ENCODE peak calls at places on chromosomes 5 and 9, in five cellular contexts. One of them, this sample, is unnamed.

GRCh38 chr9:69976165-69976564 is 67.5 kb upstream of the MAMDC2 start:
- DNase-seq in mesenchymal stem cell: peak
- DNase-seq in pancreas: no peak
- DNase-seq in right atrium auricular region: no peak
- DNase-seq in left ventricle myocardium inferior: no peak
- DNase-seq in this sample: peak

GRCh38 chr9:131468031-131468430 is 34.7 kb upstream of the POMT1 start:
- DNase-seq in mesenchymal stem cell: no peak
- DNase-seq in pancreas: no peak
- DNase-seq in right atrium auricular region: no peak
- DNase-seq in left ventricle myocardium inferior: no peak
- DNase-seq in this sample: no peak

GRCh38 chr9:96859461-96860198 is 5.3 kb upstream of the ZNF782 start:
- DNase-seq in mesenchymal stem cell: peak
- DNase-seq in pancreas: no peak
- DNase-seq in right atrium auricular region: no peak
- DNase-seq in left ventricle myocardium inferior: no peak
- DNase-seq in this sample: peak

GRCh38 chr5:95951916-95952315 is 9.7 kb downstream of the ELL2 start:
- DNase-seq in mesenchymal stem cell: no peak
- DNase-seq in pancreas: no peak
- DNase-seq in right atrium auricular region: no peak
- DNase-seq in left ventricle myocardium inferior: no peak
- DNase-seq in this sample: no peak

GRCh38 chr5:41871866-41872265 is 1.6 kb upstream of the OXCT1 start:
- DNase-seq in mesenchymal stem cell: no peak
- DNase-seq in pancreas: peak
- DNase-seq in right atrium auricular region: no peak
- DNase-seq in left ventricle myocardium inferior: no peak
- DNase-seq in this sample: peak

GRCh38 chr5:137176126-137176525 is 323.0 kb downstream of the SPOCK1 start:
- DNase-seq in mesenchymal stem cell: no peak
- DNase-seq in pancreas: no peak
- DNase-seq in right atrium auricular region: no peak
- DNase-seq in left ventricle myocardium inferior: no peak
- DNase-seq in this sample: no peak

GRCh38 chr5:92678576-92679105 is 902.4 kb downstream of the NR2F1-AS1 start:
- DNase-seq in mesenchymal stem cell: peak
- DNase-seq in pancreas: no peak
- DNase-seq in right atrium auricular region: no peak
- DNase-seq in left ventricle myocardium inferior: no peak
- DNase-seq in this sample: no peak

GRCh38 chr9:87686520-87687090 is 39.3 kb upstream of the CTSL start:
- DNase-seq in mesenchymal stem cell: no peak
- DNase-seq in pancreas: no peak
- DNase-seq in right atrium auricular region: no peak
- DNase-seq in left ventricle myocardium inferior: no peak
- DNase-seq in this sample: no peak

GRCh38 chr9:125995006-125995405 is 247.8 kb downstream of the PBX3 start:
- DNase-seq in mesenchymal stem cell: no peak
- DNase-seq in pancreas: no peak
- DNase-seq in right atrium auricular region: no peak
- DNase-seq in left ventricle myocardium inferior: no peak
- DNase-seq in this sample: no peak

GRCh38 chr9:93586290-93587057 is 10.1 kb downstream of the PHF2 start:
- DNase-seq in mesenchymal stem cell: no peak
- DNase-seq in pancreas: no peak
- DNase-seq in right atrium auricular region: peak
- DNase-seq in left ventricle myocardium inferior: peak
- DNase-seq in this sample: no peak

GRCh38 chr5:61569353-61569752 is 237.3 kb downstream of the ZSWIM6 start:
- DNase-seq in mesenchymal stem cell: no peak
- DNase-seq in pancreas: no peak
- DNase-seq in right atrium auricular region: no peak
- DNase-seq in left ventricle myocardium inferior: peak
- DNase-seq in this sample: no peak

GRCh38 chr5:180296778-180297177 is 4.9 kb upstream of the MAPK9 start:
- DNase-seq in mesenchymal stem cell: peak
- DNase-seq in pancreas: no peak
- DNase-seq in right atrium auricular region: no peak
- DNase-seq in left ventricle myocardium inferior: no peak
- DNase-seq in this sample: peak

GRCh38 chr9:746661-747434 is 94.6 kb upstream of the DMRT1 start:
- DNase-seq in mesenchymal stem cell: no peak
- DNase-seq in pancreas: no peak
- DNase-seq in right atrium auricular region: peak
- DNase-seq in left ventricle myocardium inferior: no peak
- DNase-seq in this sample: no peak

GRCh38 chr9:134396258-134396742 is 70.0 kb downstream of the RXRA start:
- DNase-seq in mesenchymal stem cell: no peak
- DNase-seq in pancreas: no peak
- DNase-seq in right atrium auricular region: no peak
- DNase-seq in left ventricle myocardium inferior: no peak
- DNase-seq in this sample: no peak

GRCh38 chr5:58149345-58149744 is 310.5 kb downstream of the PLK2 start:
- DNase-seq in mesenchymal stem cell: no peak
- DNase-seq in pancreas: no peak
- DNase-seq in right atrium auricular region: no peak
- DNase-seq in left ventricle myocardium inferior: no peak
- DNase-seq in this sample: no peak

GRCh38 chr9:135947582-135947981 is 13.6 kb downstream of the UBAC1 start:
- DNase-seq in mesenchymal stem cell: no peak
- DNase-seq in pancreas: no peak
- DNase-seq in right atrium auricular region: no peak
- DNase-seq in left ventricle myocardium inferior: no peak
- DNase-seq in this sample: no peak

GRCh38 chr9:99003308-99003707 is 59.6 kb downstream of the COL15A1 start:
- DNase-seq in mesenchymal stem cell: no peak
- DNase-seq in pancreas: no peak
- DNase-seq in right atrium auricular region: peak
- DNase-seq in left ventricle myocardium inferior: no peak
- DNase-seq in this sample: no peak

GRCh38 chr9:30575218-30575617 is 1809.2 kb upstream of the ACO1 start:
- DNase-seq in mesenchymal stem cell: no peak
- DNase-seq in pancreas: no peak
- DNase-seq in right atrium auricular region: no peak
- DNase-seq in left ventricle myocardium inferior: no peak
- DNase-seq in this sample: no peak

GRCh38 chr5:95731571-95732554 is 727 bp downstream of the RHOBTB3 start:
- DNase-seq in mesenchymal stem cell: peak
- DNase-seq in pancreas: peak
- DNase-seq in right atrium auricular region: no peak
- DNase-seq in left ventricle myocardium inferior: peak
- DNase-seq in this sample: peak

GRCh38 chr9:135490166-135490870 is 10.2 kb upstream of the MRPS2 start:
- DNase-seq in mesenchymal stem cell: no peak
- DNase-seq in pancreas: no peak
- DNase-seq in right atrium auricular region: no peak
- DNase-seq in left ventricle myocardium inferior: no peak
- DNase-seq in this sample: no peak

GRCh38 chr9:77440057-77440456 is 208.1 kb downstream of the GNA14 start:
- DNase-seq in mesenchymal stem cell: no peak
- DNase-seq in pancreas: peak
- DNase-seq in right atrium auricular region: no peak
- DNase-seq in left ventricle myocardium inferior: no peak
- DNase-seq in this sample: peak

GRCh38 chr9:125971895-125972729 is 224.9 kb downstream of the PBX3 start:
- DNase-seq in mesenchymal stem cell: no peak
- DNase-seq in pancreas: no peak
- DNase-seq in right atrium auricular region: peak
- DNase-seq in left ventricle myocardium inferior: no peak
- DNase-seq in this sample: no peak

GRCh38 chr9:83062011-83062652 is 810 bp downstream of the RASEF start:
- DNase-seq in mesenchymal stem cell: peak
- DNase-seq in pancreas: peak
- DNase-seq in right atrium auricular region: no peak
- DNase-seq in left ventricle myocardium inferior: peak
- DNase-seq in this sample: peak

GRCh38 chr9:120917989-120918630 is 8.5 kb downstream of the TRAF1 start:
- DNase-seq in mesenchymal stem cell: no peak
- DNase-seq in pancreas: no peak
- DNase-seq in right atrium auricular region: no peak
- DNase-seq in left ventricle myocardium inferior: peak
- DNase-seq in this sample: no peak

GRCh38 chr5:134430001-134430569 is 18.4 kb upstream of the CDKN2AIPNL start:
- DNase-seq in mesenchymal stem cell: no peak
- DNase-seq in pancreas: no peak
- DNase-seq in right atrium auricular region: no peak
- DNase-seq in left ventricle myocardium inferior: no peak
- DNase-seq in this sample: no peak

GRCh38 chr9:94908583-94909249 is 182.2 kb downstream of the AOPEP start:
- DNase-seq in mesenchymal stem cell: no peak
- DNase-seq in pancreas: no peak
- DNase-seq in right atrium auricular region: peak
- DNase-seq in left ventricle myocardium inferior: no peak
- DNase-seq in this sample: no peak

GRCh38 chr5:107801061-107801460 is 130.3 kb upstream of the EFNA5 start:
- DNase-seq in mesenchymal stem cell: no peak
- DNase-seq in pancreas: no peak
- DNase-seq in right atrium auricular region: no peak
- DNase-seq in left ventricle myocardium inferior: no peak
- DNase-seq in this sample: no peak

GRCh38 chr9:124309665-124310064 is 51.9 kb downstream of the NEK6 start:
- DNase-seq in mesenchymal stem cell: peak
- DNase-seq in pancreas: no peak
- DNase-seq in right atrium auricular region: no peak
- DNase-seq in left ventricle myocardium inferior: no peak
- DNase-seq in this sample: peak

GRCh38 chr5:168578006-168578405 is 1.2 kb downstream of the PANK3 start:
- DNase-seq in mesenchymal stem cell: peak
- DNase-seq in pancreas: no peak
- DNase-seq in right atrium auricular region: no peak
- DNase-seq in left ventricle myocardium inferior: no peak
- DNase-seq in this sample: peak

GRCh38 chr9:38390442-38390841 is 2.1 kb upstream of the ALDH1B1 start:
- DNase-seq in mesenchymal stem cell: no peak
- DNase-seq in pancreas: no peak
- DNase-seq in right atrium auricular region: no peak
- DNase-seq in left ventricle myocardium inferior: no peak
- DNase-seq in this sample: no peak

GRCh38 chr5:115209279-115209678 is 39.6 kb upstream of the TRIM36 start:
- DNase-seq in mesenchymal stem cell: peak
- DNase-seq in pancreas: peak
- DNase-seq in right atrium auricular region: no peak
- DNase-seq in left ventricle myocardium inferior: no peak
- DNase-seq in this sample: peak

GRCh38 chr5:73437126-73438047 is 11.2 kb downstream of the FOXD1 start:
- DNase-seq in mesenchymal stem cell: peak
- DNase-seq in pancreas: no peak
- DNase-seq in right atrium auricular region: no peak
- DNase-seq in left ventricle myocardium inferior: no peak
- DNase-seq in this sample: peak
- H3K4me3 ChIP-seq in mesenchymal stem cell: peak
- H3K4me3 ChIP-seq in pancreas: peak
- H3K4me3 ChIP-seq in right atrium auricular region: no peak
- H3K4me3 ChIP-seq in left ventricle myocardium inferior: peak
- H3K4me3 ChIP-seq in this sample: peak

GRCh38 chr9:137438591-137439157 is 2.5 kb downstream of the ENTPD8 start:
- DNase-seq in mesenchymal stem cell: no peak
- DNase-seq in pancreas: no peak
- DNase-seq in right atrium auricular region: no peak
- DNase-seq in left ventricle myocardium inferior: no peak
- DNase-seq in this sample: no peak

GRCh38 chr9:137439158-137439714 is 1.9 kb downstream of the ENTPD8 start:
- DNase-seq in mesenchymal stem cell: no peak
- DNase-seq in pancreas: no peak
- DNase-seq in right atrium auricular region: no peak
- DNase-seq in left ventricle myocardium inferior: no peak
- DNase-seq in this sample: no peak

GRCh38 chr9:137441289-137441934 is at the start of gene ENTPD8:
- DNase-seq in mesenchymal stem cell: no peak
- DNase-seq in pancreas: peak
- DNase-seq in right atrium auricular region: no peak
- DNase-seq in left ventricle myocardium inferior: no peak
- DNase-seq in this sample: no peak

GRCh38 chr9:137444106-137444790 is 3.1 kb upstream of the ENTPD8 start:
- DNase-seq in mesenchymal stem cell: no peak
- DNase-seq in pancreas: no peak
- DNase-seq in right atrium auricular region: no peak
- DNase-seq in left ventricle myocardium inferior: no peak
- DNase-seq in this sample: no peak

GRCh38 chr9:137441935-137442321 is 771 bp upstream of the ENTPD8 start:
- DNase-seq in mesenchymal stem cell: no peak
- DNase-seq in pancreas: no peak
- DNase-seq in right atrium auricular region: no peak
- DNase-seq in left ventricle myocardium inferior: no peak
- DNase-seq in this sample: no peak
- H3K4me3 ChIP-seq in mesenchymal stem cell: no peak
- H3K4me3 ChIP-seq in pancreas: peak
- H3K4me3 ChIP-seq in right atrium auricular region: no peak
- H3K4me3 ChIP-seq in left ventricle myocardium inferior: peak
- H3K4me3 ChIP-seq in this sample: no peak

GRCh38 chr5:127293373-127293772 is 2.8 kb downstream of the MEGF10 start:
- DNase-seq in mesenchymal stem cell: no peak
- DNase-seq in pancreas: no peak
- DNase-seq in right atrium auricular region: no peak
- DNase-seq in left ventricle myocardium inferior: no peak
- DNase-seq in this sample: no peak

GRCh38 chr5:127290019-127290945 is at the start of gene MEGF10:
- DNase-seq in mesenchymal stem cell: peak
- DNase-seq in pancreas: peak
- DNase-seq in right atrium auricular region: no peak
- DNase-seq in left ventricle myocardium inferior: no peak
- DNase-seq in this sample: peak

GRCh38 chr5:127292030-127292735 is 1.6 kb downstream of the MEGF10 start:
- DNase-seq in mesenchymal stem cell: no peak
- DNase-seq in pancreas: no peak
- DNase-seq in right atrium auricular region: no peak
- DNase-seq in left ventricle myocardium inferior: no peak
- DNase-seq in this sample: no peak

GRCh38 chr5:127288676-127289075 is 1.9 kb upstream of the MEGF10 start:
- DNase-seq in mesenchymal stem cell: no peak
- DNase-seq in pancreas: no peak
- DNase-seq in right atrium auricular region: no peak
- DNase-seq in left ventricle myocardium inferior: no peak
- DNase-seq in this sample: no peak

GRCh38 chr5:127290946-127291763 is 559 bp downstream of the MEGF10 start:
- DNase-seq in mesenchymal stem cell: no peak
- DNase-seq in pancreas: no peak
- DNase-seq in right atrium auricular region: no peak
- DNase-seq in left ventricle myocardium inferior: no peak
- DNase-seq in this sample: peak
- H3K4me3 ChIP-seq in mesenchymal stem cell: peak
- H3K4me3 ChIP-seq in pancreas: no peak
- H3K4me3 ChIP-seq in right atrium auricular region: peak
- H3K4me3 ChIP-seq in left ventricle myocardium inferior: peak
- H3K4me3 ChIP-seq in this sample: peak

DNA sequence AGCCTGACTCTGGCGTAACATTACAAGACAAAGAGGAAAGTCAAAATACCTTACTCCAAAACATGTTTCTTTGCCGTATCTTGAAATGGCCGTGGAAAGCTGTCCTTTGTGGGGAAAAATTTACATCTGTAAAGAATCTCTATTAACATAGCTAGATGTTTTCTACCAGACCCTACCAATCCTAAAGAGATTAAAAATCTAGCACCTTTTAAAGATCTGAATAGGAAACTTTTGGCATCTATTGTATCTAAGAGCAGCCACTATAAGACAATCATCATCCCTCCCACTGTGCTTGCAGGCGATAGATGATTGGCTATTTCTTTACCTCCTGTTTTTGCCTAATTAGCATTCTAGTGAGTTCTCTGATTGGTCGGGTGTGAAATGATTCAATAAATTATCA is 82.5 kb upstream of the SNCAIP start:
- DNase-seq in mesenchymal stem cell: no peak
- DNase-seq in pancreas: no peak
- DNase-seq in right atrium auricular region: no peak
- DNase-seq in left ventricle myocardium inferior: no peak
- DNase-seq in this sample: no peak
- H3K4me3 ChIP-seq in mesenchymal stem cell: no peak
- H3K4me3 ChIP-seq in pancreas: no peak
- H3K4me3 ChIP-seq in right atrium auricular region: no peak
- H3K4me3 ChIP-seq in left ventricle myocardium inferior: no peak
- H3K4me3 ChIP-seq in this sample: no peak

This sample was measured in choroid plexus epithelial cell.